ENCODE peak calls at places on chromosome 1, in nine cellular contexts. U is heart left ventricle, Q is A549, X is body of pancreas, O is vagina, W is sigmoid colon, F is K562, H is stomach, J is thyroid gland. I is an unnamed sample.
A peak's percentile ranks its signal among the peaks of the same experiment; 100 is the strongest.

GRCh38 chr1:10085076-10085475 is 52.3 kb downstream of the UBE4B start:
- DNase-seq in J (no peak), H (no peak), Q (no peak), U (no peak), W (no peak), F (no peak), O (no peak), X (no peak), I (no peak)

GRCh38 chr1:244844155-244845121 is 9.0 kb downstream of the COX20 start:
- DNase-seq in F (no peak), W (no peak), X (no peak), O (no peak), Q (no peak), H (no peak), U (no peak), J (no peak), I (no peak)

GRCh38 chr1:29395724-29396437 is 159.6 kb downstream of the PTPRU start:
- DNase-seq in Q (no peak), J (no peak), W (no peak), F (no peak), U (no peak), H (no peak), X (no peak), O (peak; percentile 67), I (no peak)

GRCh38 chr1:7256526-7256925 is 471.3 kb downstream of the CAMTA1 start:
- DNase-seq in F (no peak), Q (no peak), J (no peak), H (no peak), W (no peak), U (no peak), X (no peak), O (no peak), I (no peak)

GRCh38 chr1:217311766-217312165 is 319.1 kb downstream of the GPATCH2 start:
- DNase-seq in O (no peak), J (no peak), U (no peak), W (no peak), F (no peak), H (no peak), Q (no peak), X (peak; percentile 9), I (no peak)

GRCh38 chr1:44655609-44656008 is 18.7 kb downstream of the TMEM53 start:
- DNase-seq in J (no peak), O (no peak), H (no peak), Q (peak; percentile 33), U (no peak), X (peak; percentile 52), W (no peak), F (peak; percentile 62), I (no peak)

GRCh38 chr1:233254039-233254362 is 41.5 kb downstream of the PCNX2 start:
- DNase-seq in W (no peak), J (no peak), Q (no peak), U (no peak), H (no peak), F (no peak), O (no peak), X (no peak), I (no peak)

GRCh38 chr1:25774921-25775774 is 24.8 kb upstream of the SELENON start:
- DNase-seq in J (no peak), Q (no peak), H (no peak), F (no peak), W (no peak), U (no peak), O (no peak), X (no peak), I (peak; percentile 32)

GRCh38 chr1:22828151-22828817 is 117.6 kb downstream of the EPHB2 start:
- DNase-seq in W (no peak), J (no peak), F (no peak), U (no peak), H (no peak), O (no peak), Q (no peak), X (no peak), I (no peak)

GRCh38 chr1:22825790-22826189 is 115.2 kb downstream of the EPHB2 start:
- DNase-seq in O (no peak), F (no peak), H (no peak), Q (no peak), X (no peak), W (no peak), J (peak; percentile 26), U (no peak), I (no peak)

GRCh38 chr1:22827666-22828065 is 117.0 kb downstream of the EPHB2 start:
- DNase-seq in J (peak; percentile 64), W (no peak), Q (no peak), O (no peak), U (no peak), H (no peak), X (peak; percentile 45), F (no peak), I (no peak)

GRCh38 chr1:22824975-22825374 is 114.3 kb downstream of the EPHB2 start:
- DNase-seq in H (no peak), W (no peak), F (no peak), U (no peak), X (no peak), O (no peak), Q (no peak), J (no peak), I (no peak)

GRCh38 chr1:22826630-22827580 is 116.3 kb downstream of the EPHB2 start:
- DNase-seq in U (peak; percentile 37), W (no peak), J (peak; percentile 96), X (peak; percentile 78), O (no peak), Q (no peak), F (no peak), H (peak; percentile 36), I (no peak)
- H3K27ac ChIP-seq in U (peak overlapping the region; percentile 46), W (no peak overlapping the region), J (peak overlapping the region; percentile 95), X (peak overlapping the region; percentile 65), O (no peak overlapping the region), Q (peak overlapping the region; percentile 14), F (no peak overlapping the region), H (no peak overlapping the region), I (no peak overlapping the region)

GRCh38 chr1:15433471-15433870 is 4.8 kb upstream of the CTRC start:
- DNase-seq in U (no peak), Q (no peak), X (peak; percentile 53), O (no peak), H (no peak), J (no peak), W (no peak), F (no peak), I (no peak)

GRCh38 chr1:15430787-15431570 is 7.3 kb upstream of the CTRC start:
- DNase-seq in Q (no peak), X (peak; percentile 88), U (peak; percentile 68), H (peak; percentile 82), F (peak; percentile 85), W (no peak), O (no peak), J (peak; percentile 65), I (peak; percentile 83)

GRCh38 chr1:15429701-15430149 is 8.5 kb upstream of the CTRC start:
- DNase-seq in W (no peak), U (no peak), F (no peak), O (no peak), J (no peak), H (no peak), Q (no peak), X (peak; percentile 57), I (no peak)

GRCh38 chr1:15431571-15431948 is 6.7 kb upstream of the CTRC start:
- DNase-seq in F (no peak), O (no peak), H (no peak), X (no peak), Q (no peak), J (no peak), U (no peak), W (no peak), I (no peak)

GRCh38 chr1:15432327-15432726 is 5.9 kb upstream of the CTRC start:
- DNase-seq in U (no peak), F (no peak), J (peak; percentile 50), W (no peak), H (peak; percentile 59), O (no peak), Q (no peak), X (peak; percentile 96), I (no peak)
- H3K4me1 ChIP-seq in U (peaks cover 9% of the 10 kb centered on the region), F (peaks cover 28% of the 10 kb centered on the region), J (no peaks in the 10 kb centered on the region), W (peaks cover 32% of the 10 kb centered on the region), H (peaks cover 38% of the 10 kb centered on the region), O (peaks cover 4% of the 10 kb centered on the region), Q (peaks cover 56% of the 10 kb centered on the region), X (peaks cover 78% of the 10 kb centered on the region), I (peaks cover 8% of the 10 kb centered on the region)

GRCh38 chr1:167221804-167222610 is 1.3 kb downstream of the POU2F1 start:
- DNase-seq in W (peak; percentile 81), F (peak; percentile 59), X (peak; percentile 80), U (peak; percentile 67), Q (peak; percentile 17), J (peak; percentile 54), H (peak; percentile 79), O (no peak), I (peak; percentile 80)

GRCh38 chr1:167219194-167219593 is 1.5 kb upstream of the POU2F1 start:
- DNase-seq in W (no peak), Q (no peak), F (no peak), J (no peak), O (no peak), X (no peak), H (no peak), U (no peak), I (no peak)

GRCh38 chr1:167220537-167221125 is at the start of gene POU2F1:
- DNase-seq in F (peak; percentile 97), W (peak; percentile 99), X (peak; percentile 99), H (peak; percentile 100), Q (peak; percentile 75), J (peak; percentile 98), U (peak; percentile 99), O (peak; percentile 98), I (peak; percentile 99)

GRCh38 chr1:167221126-167221803 is 579 bp downstream of the POU2F1 start:
- DNase-seq in J (peak; percentile 27), O (no peak), H (peak; percentile 27), Q (no peak), X (no peak), F (peak; percentile 55), W (no peak), U (no peak), I (no peak)

DNA sequence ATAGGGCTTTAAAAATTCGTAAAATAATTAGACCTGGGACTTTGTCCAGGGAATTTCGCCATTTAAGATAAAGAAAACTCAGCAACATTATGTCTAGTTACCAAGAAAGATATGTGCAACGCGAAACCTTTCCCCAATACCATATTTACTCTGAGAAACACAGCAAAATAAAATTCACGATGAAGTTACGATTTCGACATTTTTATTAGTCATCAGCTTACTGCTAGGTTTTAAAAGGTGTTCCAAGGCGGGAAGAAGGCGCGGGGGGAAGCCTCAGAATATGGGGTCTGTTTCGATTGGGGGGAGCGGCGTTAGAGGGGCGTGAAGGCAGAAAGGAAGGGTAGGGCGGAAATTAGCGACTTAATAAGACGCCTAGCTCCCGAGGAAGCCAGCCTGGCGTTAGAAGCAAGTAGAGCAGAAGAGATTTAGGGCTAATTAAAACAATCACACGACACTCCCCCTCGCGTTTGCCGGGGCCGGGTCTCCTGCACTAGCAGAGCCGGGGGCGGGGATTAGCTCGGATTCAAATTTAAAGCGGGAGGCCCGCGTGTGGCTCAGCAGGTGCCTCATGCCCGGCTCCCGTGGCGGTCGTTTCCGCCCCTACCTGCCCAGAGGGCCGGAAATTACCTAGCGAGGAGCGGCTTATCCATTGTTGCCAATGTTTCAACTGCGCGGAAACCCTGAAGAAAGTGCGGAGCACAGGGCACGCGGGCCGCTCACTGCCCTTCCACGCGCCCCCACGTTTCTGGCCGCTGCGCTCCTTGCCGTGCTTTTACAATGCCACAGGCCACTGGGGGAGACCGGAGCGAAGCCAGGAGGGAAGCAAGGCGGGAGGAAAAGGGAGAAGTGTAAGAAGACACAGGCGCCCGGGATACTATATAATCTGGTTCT is 795 bp upstream of the POU2F1 start:
- DNase-seq in J (peak; percentile 88), F (peak; percentile 71), W (peak; percentile 84), H (peak; percentile 87), O (no peak), X (peak; percentile 93), Q (peak; percentile 63), U (peak; percentile 85), I (peak; percentile 93)
- TF ChIP-seq POLR2A in J (peak; percentile 34), F (peak; percentile 97), W (peak; percentile 9), H (no peak), O (no peak), X (peak; percentile 80), Q (peak; percentile 47), U (no peak), I (peak; percentile 58)

GRCh38 chr1:209912306-209912705 is 25.7 kb upstream of the SYT14 start:
- DNase-seq in O (no peak), H (no peak), U (no peak), F (no peak), W (no peak), X (no peak), J (no peak), Q (no peak), I (no peak)
- H3K27ac ChIP-seq in O (no peak overlapping the region), H (no peak overlapping the region), U (no peak overlapping the region), F (no peak overlapping the region), W (no peak overlapping the region), X (no peak overlapping the region), J (no peak overlapping the region), Q (no peak overlapping the region), I (no peak overlapping the region)